ENCODE peak calls at places on chromosomes 4 and X, in four cellular contexts. J is upper lobe of right lung, L is left lung, E is A549. N is an unnamed sample.
A peak's percentile ranks its signal among the peaks of the same experiment; 100 is the strongest.

GRCh38 chr4:75142850-75143249 is 209.9 kb downstream of the PARM1 start:
- ATAC-seq in J (no peak), L (no peak), E (no peak), N (no peak)

GRCh38 chr4:95979961-95980876 is 140.3 kb downstream of the PDHA2 start:
- ATAC-seq in J (peak; percentile 36), L (no peak), E (no peak), N (peak; percentile 33)

GRCh38 chr4:79325864-79326328 is at the start of gene NAA11:
- ATAC-seq in J (no peak), L (no peak), E (no peak), N (no peak)

GRCh38 chrX:136731207-136731782 is 49.4 kb downstream of the ARHGEF6 start:
- ATAC-seq in J (no peak), L (no peak), E (no peak), N (no peak)

GRCh38 chrX:103626855-103627254 is 1.9 kb upstream of the TCEAL1 start:
- ATAC-seq in J (no peak), L (no peak), E (no peak), N (no peak)

GRCh38 chr4:38684271-38684670 is 20.3 kb downstream of the KLF3 start:
- ATAC-seq in J (no peak), L (no peak), E (no peak), N (no peak)

GRCh38 chr4:2194556-2194955 is 47.4 kb downstream of the HAUS3 start:
- ATAC-seq in J (no peak), L (no peak), E (no peak), N (no peak)

GRCh38 chr4:163473576-163473975 is at the start of gene TKTL2:
- ATAC-seq in J (no peak), L (no peak), E (no peak), N (no peak)

GRCh38 chr4:95547708-95548471 is 883 bp downstream of the UNC5C start:
- ATAC-seq in J (peak; percentile 19), L (peak; percentile 18), E (peak; percentile 49), N (peak; percentile 16)

GRCh38 chr4:185999207-185999606 is 69.7 kb upstream of the TLR3 start:
- ATAC-seq in J (no peak), L (no peak), E (no peak), N (no peak)

GRCh38 chrX:68807818-68808217 is 21.0 kb upstream of the EFNB1 start:
- ATAC-seq in J (peak; percentile 60), L (peak; percentile 91), E (peak; percentile 82), N (peak; percentile 31)

GRCh38 chr4:13355036-13355910 is 128.9 kb downstream of the RAB28 start:
- ATAC-seq in J (no peak), L (no peak), E (no peak), N (no peak)

GRCh38 chr4:27176400-27176799 is 315.8 kb downstream of the STIM2 start:
- ATAC-seq in J (peak; percentile 48), L (peak; percentile 74), E (peak; percentile 66), N (no peak)

GRCh38 chr4:32847466-32847865 is 2127.3 kb downstream of the PCDH7 start:
- ATAC-seq in J (no peak), L (no peak), E (no peak), N (no peak)

GRCh38 chrX:81195712-81196111 is 6.0 kb downstream of the HMGN5 start:
- ATAC-seq in J (peak; percentile 88), L (peak; percentile 90), E (peak; percentile 92), N (no peak)

GRCh38 chrX:119638725-119639471 is 32.7 kb upstream of the NKRF start:
- ATAC-seq in J (peak; percentile 55), L (no peak), E (no peak), N (no peak)

GRCh38 chr4:158930573-158930972 is 161.7 kb downstream of the FNIP2 start:
- ATAC-seq in J (no peak), L (no peak), E (no peak), N (no peak)

GRCh38 chr4:99078931-99079624 is 9.5 kb downstream of the ADH5 start:
- ATAC-seq in J (peak; percentile 18), L (no peak), E (no peak), N (no peak)

GRCh38 chrX:68870357-68870756 is 41.5 kb downstream of the EFNB1 start:
- ATAC-seq in J (no peak), L (no peak), E (no peak), N (no peak)

GRCh38 chrX:35076061-35076460 is 133.5 kb downstream of the FAM47B start:
- ATAC-seq in J (no peak), L (no peak), E (no peak), N (no peak)

GRCh38 chr4:3198906-3199305 is 50.1 kb upstream of the MSANTD1 start:
- ATAC-seq in J (no peak), L (no peak), E (no peak), N (no peak)

GRCh38 chr4:14404730-14405129 is 597.6 kb upstream of the CPEB2 start:
- ATAC-seq in J (no peak), L (no peak), E (no peak), N (no peak)

GRCh38 chr4:10715696-10716095 is 31.1 kb upstream of the CLNK start:
- ATAC-seq in J (no peak), L (no peak), E (no peak), N (no peak)

GRCh38 chr4:24778427-24779225 is 16.7 kb upstream of the SOD3 start:
- ATAC-seq in J (peak; percentile 21), L (peak; percentile 3), E (no peak), N (peak; percentile 83)

GRCh38 chr4:52510939-52511583 is 148.0 kb downstream of the USP46 start:
- ATAC-seq in J (no peak), L (no peak), E (no peak), N (no peak)

GRCh38 chrX:15600745-15601144 is at the start of gene ACE2:
- ATAC-seq in J (no peak), L (no peak), E (no peak), N (no peak)

GRCh38 chr4:16472537-16472936 is 246.3 kb upstream of the TAPT1 start:
- ATAC-seq in J (no peak), L (no peak), E (no peak), N (no peak)

GRCh38 chr4:88451205-88451604 is 5.7 kb upstream of the HERC5 start:
- ATAC-seq in J (no peak), L (no peak), E (no peak), N (no peak)

GRCh38 chr4:6939761-6940743 is 30.4 kb downstream of the TBC1D14 start:
- ATAC-seq in J (peak; percentile 47), L (no peak), E (no peak), N (no peak)

GRCh38 chr4:155794589-155794988 is 35.8 kb downstream of the GUCY1B1 start:
- ATAC-seq in J (no peak), L (no peak), E (no peak), N (no peak)

GRCh38 chr4:48196758-48197504 is 62.9 kb upstream of the TXK start:
- ATAC-seq in J (no peak), L (no peak), E (no peak), N (no peak)

GRCh38 chr4:155761916-155762315 is 3.1 kb downstream of the GUCY1B1 start:
- ATAC-seq in J (no peak), L (no peak), E (no peak), N (no peak)

GRCh38 chr4:152606800-152607577 is 71.1 kb upstream of the FBXW7 start:
- ATAC-seq in J (no peak), L (no peak), E (no peak), N (no peak)

GRCh38 chr4:100657187-100657586 is 139.4 kb upstream of the EMCN start:
- ATAC-seq in J (no peak), L (no peak), E (no peak), N (peak; percentile 39)

GRCh38 chrX:10089378-10089795 is 67.4 kb upstream of the CLCN4 start:
- ATAC-seq in J (no peak), L (peak; percentile 44), E (no peak), N (no peak)
- H3K4me1 ChIP-seq in J (no peaks in the 10 kb centered on the region), L (no peaks in the 10 kb centered on the region), E (peaks cover 21% of the 10 kb centered on the region), N (no peaks in the 10 kb centered on the region)

DNA sequence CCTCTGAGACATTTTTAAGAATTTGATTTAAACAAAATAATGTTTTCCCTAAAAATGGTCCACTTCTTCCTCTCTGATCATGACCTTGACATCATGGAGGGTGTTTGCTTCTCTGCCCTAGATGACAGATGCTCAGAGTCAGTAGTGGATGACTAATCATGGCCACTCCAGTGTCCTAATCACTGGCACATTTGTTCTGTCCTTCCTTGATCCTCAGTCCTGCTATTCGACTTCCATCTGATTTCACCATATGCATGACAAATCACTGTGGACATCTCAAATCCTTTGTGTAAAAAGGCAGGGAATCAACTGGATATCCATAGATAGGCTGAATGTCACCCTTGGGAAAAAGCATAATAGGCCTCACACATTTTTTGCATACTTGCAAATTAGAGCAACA is 9.0 kb downstream of the CRMP1 start:
- ATAC-seq in J (no peak), L (no peak), E (no peak), N (no peak)
- H3K9me3 ChIP-seq in J (no peaks in the 10 kb centered on the region), L (no peaks in the 10 kb centered on the region), E (no peaks in the 10 kb centered on the region), N (no peaks in the 10 kb centered on the region)

GRCh38 chr4:169815606-169816005 is 57.9 kb upstream of the HPF1 start:
- ATAC-seq in J (no peak), L (no peak), E (peak; percentile 73), N (no peak)

GRCh38 chr4:169807934-169808333 is 50.2 kb upstream of the HPF1 start:
- ATAC-seq in J (no peak), L (no peak), E (no peak), N (no peak)

GRCh38 chr4:169811476-169811875 is 53.7 kb upstream of the HPF1 start:
- ATAC-seq in J (no peak), L (no peak), E (no peak), N (no peak)

DNA sequence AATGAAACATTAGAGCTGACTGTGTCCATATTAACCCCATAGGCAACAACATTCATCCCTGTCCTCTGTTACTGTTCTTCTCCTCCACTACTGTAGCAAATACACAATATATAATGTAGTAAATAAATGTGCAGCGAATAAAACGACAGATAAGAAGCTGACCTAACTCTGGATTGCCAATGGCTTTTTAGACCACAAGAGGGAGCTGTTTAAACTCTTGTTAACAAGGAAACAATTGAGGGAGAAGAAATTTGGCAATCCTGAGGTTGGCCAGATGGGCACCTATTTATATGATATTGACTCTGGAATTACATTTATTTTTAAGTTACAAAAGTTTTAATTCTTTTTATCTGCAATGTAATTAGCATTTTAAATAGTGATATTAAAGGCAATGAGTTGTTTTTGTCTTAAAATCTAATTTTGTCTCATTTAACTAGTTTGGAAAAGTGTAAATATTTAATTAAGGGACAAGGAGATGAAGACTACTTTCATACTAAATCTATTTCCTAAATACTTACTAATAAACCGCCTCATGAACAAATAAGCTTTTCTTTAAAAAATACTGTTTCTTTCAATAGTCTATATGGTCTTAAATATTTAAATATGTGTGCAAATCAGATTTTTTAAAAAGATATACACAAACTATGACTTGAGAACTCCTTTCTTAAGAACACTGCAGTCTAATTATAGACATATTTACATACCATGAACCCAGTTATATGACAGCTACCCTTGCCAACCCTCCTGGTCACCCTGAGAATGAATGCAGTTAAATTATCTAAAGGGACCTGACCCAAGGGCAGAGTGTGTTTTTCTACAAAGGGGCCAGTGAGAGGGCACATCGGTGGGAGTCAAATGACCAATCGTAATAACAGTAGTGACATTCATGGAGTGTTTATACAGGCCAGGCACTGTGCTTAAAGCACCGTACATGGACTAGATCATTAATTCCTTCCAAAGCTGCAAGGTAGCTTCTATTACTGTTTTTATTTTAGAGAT is 52.9 kb upstream of the HPF1 start:
- ATAC-seq in J (peak; percentile 84), L (peak; percentile 75), E (peak; percentile 82), N (no peak)
- TF ChIP-seq CTCF in J (peak; percentile 90), L (peak; percentile 86), E (peak; percentile 84), N (peak; percentile 73)

DNA sequence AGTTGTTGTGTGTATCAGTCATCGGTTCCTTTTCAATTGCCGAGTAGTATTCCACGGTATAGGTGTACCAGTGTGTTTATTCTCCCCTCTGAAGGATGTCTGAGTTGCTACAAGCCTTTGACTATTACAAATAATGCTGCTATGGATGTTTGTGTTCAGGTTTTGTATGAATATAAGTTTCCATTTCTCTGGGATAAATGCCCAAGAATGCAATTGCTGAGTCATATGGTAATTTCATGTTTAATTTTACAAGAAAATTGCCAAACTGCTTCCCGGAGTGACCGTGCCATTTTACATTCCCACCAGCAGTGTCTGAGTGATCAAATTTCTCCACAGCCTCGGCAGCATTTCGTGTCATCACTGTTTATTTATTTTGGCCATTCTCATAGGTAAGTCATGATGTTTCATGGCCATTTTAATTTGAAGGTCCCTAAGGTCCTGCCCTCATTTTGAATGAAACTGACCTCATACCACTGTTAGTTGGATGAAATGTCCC is 73.9 kb downstream of the IRF2 start:
- ATAC-seq in J (no peak), L (peak; percentile 58), E (peak; percentile 56), N (peak; percentile 73)
- H3K4me1 ChIP-seq in J (peaks cover 8% of the 10 kb centered on the region), L (peaks cover 8% of the 10 kb centered on the region), E (peaks cover 13% of the 10 kb centered on the region), N (no peaks in the 10 kb centered on the region)